ENCODE peak calls at places on chromosomes 7 and 10, in four cellular contexts. One of them, this sample, is unnamed.

GRCh38 chr10:58488921-58489320 is 23.8 kb upstream of the BICC1 start:
- DNase-seq in osteocyte: no peak
- DNase-seq in left lung: no peak
- DNase-seq in colonic mucosa: no peak
- DNase-seq in this sample: no peak

GRCh38 chr10:118342638-118343020 is 505 bp upstream of the FAM204A start:
- DNase-seq in osteocyte: no peak
- DNase-seq in left lung: no peak
- DNase-seq in colonic mucosa: no peak
- DNase-seq in this sample: no peak

GRCh38 chr7:116443101-116443523 is 56.4 kb upstream of the CAV2 start:
- DNase-seq in osteocyte: no peak
- DNase-seq in left lung: no peak
- DNase-seq in colonic mucosa: no peak
- DNase-seq in this sample: no peak

GRCh38 chr10:15181576-15182156 is 13.2 kb upstream of the NMT2 start:
- DNase-seq in osteocyte: no peak
- DNase-seq in left lung: no peak
- DNase-seq in colonic mucosa: no peak
- DNase-seq in this sample: no peak

GRCh38 chr7:150631866-150632864 is at the start of gene GIMAP6:
- DNase-seq in osteocyte: no peak
- DNase-seq in left lung: no peak
- DNase-seq in colonic mucosa: no peak
- DNase-seq in this sample: no peak

GRCh38 chr7:1174881-1175596 is 15.0 kb upstream of the ZFAND2A start:
- DNase-seq in osteocyte: no peak
- DNase-seq in left lung: peak
- DNase-seq in colonic mucosa: no peak
- DNase-seq in this sample: no peak

GRCh38 chr7:7505936-7506335 is 29.7 kb downstream of the COL28A1 start:
- DNase-seq in osteocyte: no peak
- DNase-seq in left lung: no peak
- DNase-seq in colonic mucosa: no peak
- DNase-seq in this sample: no peak

GRCh38 chr10:88525371-88526079 is 57.6 kb downstream of the RNLS start:
- DNase-seq in osteocyte: no peak
- DNase-seq in left lung: no peak
- DNase-seq in colonic mucosa: peak
- DNase-seq in this sample: no peak

GRCh38 chr10:127148933-127149220 is 47.5 kb downstream of the INSYN2A start:
- DNase-seq in osteocyte: no peak
- DNase-seq in left lung: no peak
- DNase-seq in colonic mucosa: no peak
- DNase-seq in this sample: no peak

GRCh38 chr7:30928254-30928872 is 16.7 kb downstream of the AQP1 start:
- DNase-seq in osteocyte: peak
- DNase-seq in left lung: peak
- DNase-seq in colonic mucosa: peak
- DNase-seq in this sample: no peak

GRCh38 chr7:2193120-2193519 is 39.6 kb downstream of the MAD1L1 start:
- DNase-seq in osteocyte: no peak
- DNase-seq in left lung: peak
- DNase-seq in colonic mucosa: no peak
- DNase-seq in this sample: no peak

GRCh38 chr7:41148521-41148951 is 554.4 kb downstream of the INHBA start:
- DNase-seq in osteocyte: no peak
- DNase-seq in left lung: no peak
- DNase-seq in colonic mucosa: no peak
- DNase-seq in this sample: no peak

GRCh38 chr7:18873674-18874341 is 243.6 kb downstream of the TWIST1 start:
- DNase-seq in osteocyte: no peak
- DNase-seq in left lung: no peak
- DNase-seq in colonic mucosa: no peak
- DNase-seq in this sample: no peak

GRCh38 chr7:12570529-12571461 is at the start of gene SCIN:
- DNase-seq in osteocyte: no peak
- DNase-seq in left lung: peak
- DNase-seq in colonic mucosa: peak
- DNase-seq in this sample: no peak

GRCh38 chr7:27117687-27118491 is 12.7 kb downstream of the HOXA4 start:
- DNase-seq in osteocyte: no peak
- DNase-seq in left lung: no peak
- DNase-seq in colonic mucosa: peak
- DNase-seq in this sample: peak

GRCh38 chr7:111730476-111731300 is 168.4 kb upstream of the IMMP2L start:
- DNase-seq in osteocyte: no peak
- DNase-seq in left lung: no peak
- DNase-seq in colonic mucosa: no peak
- DNase-seq in this sample: no peak

GRCh38 chr10:118568327-118568848 is 27.1 kb downstream of the PRLHR start:
- DNase-seq in osteocyte: peak
- DNase-seq in left lung: no peak
- DNase-seq in colonic mucosa: peak
- DNase-seq in this sample: peak

GRCh38 chr7:101690061-101690460 is 61.0 kb upstream of the MYL10 start:
- DNase-seq in osteocyte: no peak
- DNase-seq in left lung: no peak
- DNase-seq in colonic mucosa: peak
- DNase-seq in this sample: no peak

GRCh38 chr10:23448323-23448722 is 9.4 kb downstream of the OTUD1 start:
- DNase-seq in osteocyte: no peak
- DNase-seq in left lung: no peak
- DNase-seq in colonic mucosa: no peak
- DNase-seq in this sample: no peak

GRCh38 chr10:14595526-14596182 is 179.0 kb downstream of the FAM107B start:
- DNase-seq in osteocyte: no peak
- DNase-seq in left lung: no peak
- DNase-seq in colonic mucosa: no peak
- DNase-seq in this sample: no peak

GRCh38 chr10:70295321-70295720 is 11.5 kb upstream of the NPFFR1 start:
- DNase-seq in osteocyte: no peak
- DNase-seq in left lung: no peak
- DNase-seq in colonic mucosa: no peak
- DNase-seq in this sample: no peak

GRCh38 chr7:69367785-69368184 is 230.5 kb upstream of the AUTS2 start:
- DNase-seq in osteocyte: no peak
- DNase-seq in left lung: no peak
- DNase-seq in colonic mucosa: no peak
- DNase-seq in this sample: no peak

DNA sequence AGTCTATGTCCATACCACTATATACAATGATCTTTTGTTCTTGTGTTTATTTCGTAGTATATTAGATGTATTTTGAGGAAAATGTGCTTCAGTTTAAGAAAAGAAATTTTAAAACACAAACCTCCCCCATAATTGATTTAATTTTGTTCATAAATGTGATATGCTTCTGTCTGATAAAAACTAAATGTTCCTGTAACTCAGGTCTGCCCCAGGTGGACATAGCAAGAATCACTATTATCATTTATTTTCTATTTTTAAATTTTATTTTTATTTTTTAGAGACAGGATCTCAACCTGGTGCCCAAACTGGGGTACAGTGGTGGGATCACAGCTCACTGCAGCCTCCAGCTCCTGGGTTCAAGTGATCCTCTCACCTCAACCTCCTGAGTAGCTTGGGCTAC is 43.2 kb downstream of the BEND7 start:
- DNase-seq in osteocyte: no peak
- DNase-seq in left lung: no peak
- DNase-seq in colonic mucosa: no peak
- DNase-seq in this sample: no peak
- TF ChIP-seq CTCF in osteocyte: peak
- TF ChIP-seq CTCF in left lung: no peak
- TF ChIP-seq CTCF in colonic mucosa: no peak
- TF ChIP-seq CTCF in this sample: peak

GRCh38 chr10:31770307-31770902 is 158.2 kb downstream of the ARHGAP12 start:
- DNase-seq in osteocyte: no peak
- DNase-seq in left lung: no peak
- DNase-seq in colonic mucosa: peak
- DNase-seq in this sample: no peak
- TF ChIP-seq CTCF in osteocyte: peak
- TF ChIP-seq CTCF in left lung: peak
- TF ChIP-seq CTCF in colonic mucosa: peak
- TF ChIP-seq CTCF in this sample: peak

GRCh38 chr7:107850221-107850620 is 40.8 kb upstream of the DLD start:
- DNase-seq in osteocyte: no peak
- DNase-seq in left lung: no peak
- DNase-seq in colonic mucosa: no peak
- DNase-seq in this sample: no peak
- TF ChIP-seq CTCF in osteocyte: no peak
- TF ChIP-seq CTCF in left lung: no peak
- TF ChIP-seq CTCF in colonic mucosa: no peak
- TF ChIP-seq CTCF in this sample: no peak

GRCh38 chr7:37921340-37921805 is 933 bp downstream of the EPDR1 start:
- DNase-seq in osteocyte: no peak
- DNase-seq in left lung: no peak
- DNase-seq in colonic mucosa: peak
- DNase-seq in this sample: no peak
- TF ChIP-seq CTCF in osteocyte: peak
- TF ChIP-seq CTCF in left lung: no peak
- TF ChIP-seq CTCF in colonic mucosa: no peak
- TF ChIP-seq CTCF in this sample: no peak

GRCh38 chr7:16532272-16532671 is 5.6 kb downstream of the LRRC72 start:
- DNase-seq in osteocyte: no peak
- DNase-seq in left lung: no peak
- DNase-seq in colonic mucosa: no peak
- DNase-seq in this sample: no peak
- TF ChIP-seq CTCF in osteocyte: no peak
- TF ChIP-seq CTCF in left lung: no peak
- TF ChIP-seq CTCF in colonic mucosa: no peak
- TF ChIP-seq CTCF in this sample: no peak

GRCh38 chr10:17657116-17657500 is 13.2 kb downstream of the STAM start:
- DNase-seq in osteocyte: no peak
- DNase-seq in left lung: no peak
- DNase-seq in colonic mucosa: no peak
- DNase-seq in this sample: no peak
- TF ChIP-seq CTCF in osteocyte: no peak
- TF ChIP-seq CTCF in left lung: no peak
- TF ChIP-seq CTCF in colonic mucosa: no peak
- TF ChIP-seq CTCF in this sample: no peak

This sample was measured in type B pancreatic cell.